ENCODE peak calls at places on chromosomes 2 and 18, in four cellular contexts. Z, M, A and W are unnamed samples.

GRCh38 chr18:69948919-69949537 is 1.4 kb upstream of the CD226 start:
- DNase-seq in Z (peak; percentile 71), A (no peak), M (peak; percentile 26), W (peak; percentile 93)

GRCh38 chr2:10835052-10835970 is 22.7 kb upstream of the PDIA6 start:
- DNase-seq in A (peak; percentile 73), Z (no peak), M (no peak), W (no peak)

GRCh38 chr2:218332288-218332687 is 24.4 kb upstream of the CATIP start:
- DNase-seq in M (no peak), Z (no peak), A (no peak), W (no peak)

GRCh38 chr18:55964171-55964570 is 376.2 kb upstream of the TCF4 start:
- DNase-seq in M (no peak), Z (no peak), A (no peak), W (no peak)

GRCh38 chr18:45503988-45504387 is 111.3 kb upstream of the SLC14A2 start:
- DNase-seq in Z (no peak), A (no peak), M (no peak), W (no peak)

GRCh38 chr18:9738266-9738969 is 30.3 kb downstream of the RAB31 start:
- DNase-seq in M (no peak), Z (no peak), A (no peak), W (no peak)

GRCh38 chr2:240293865-240294461 is 141.5 kb upstream of the GPC1 start:
- DNase-seq in Z (no peak), M (no peak), A (no peak), W (no peak)

GRCh38 chr2:136247204-136247990 is 129.4 kb upstream of the CXCR4 start:
- DNase-seq in A (no peak), Z (peak; percentile 80), M (no peak), W (no peak)

GRCh38 chr18:11767935-11768334 is 78.9 kb downstream of the GNAL start:
- DNase-seq in A (no peak), M (no peak), Z (no peak), W (no peak)

GRCh38 chr18:35646449-35646848 is 64.9 kb downstream of the GALNT1 start:
- DNase-seq in M (no peak), Z (no peak), A (no peak), W (no peak)

GRCh38 chr2:169106125-169106524 is 36.8 kb downstream of the DHRS9 start:
- DNase-seq in Z (no peak), A (no peak), M (no peak), W (no peak)

GRCh38 chr2:227627769-227628168 is 10.5 kb downstream of the SCYGR4 start:
- DNase-seq in A (no peak), Z (no peak), M (no peak), W (peak; percentile 29)

GRCh38 chr2:240182001-240182400 is 41.5 kb upstream of the OTOS start:
- DNase-seq in M (no peak), A (no peak), Z (no peak), W (no peak)

GRCh38 chr2:154133823-154134222 is 262.1 kb downstream of the GALNT13 start:
- DNase-seq in Z (peak; percentile 68), M (no peak), A (no peak), W (no peak)

GRCh38 chr2:175025946-175026345 is 20.8 kb upstream of the CHN1 start:
- DNase-seq in A (no peak), Z (peak; percentile 60), M (no peak), W (no peak)

GRCh38 chr18:60555629-60556028 is 183.1 kb upstream of the MC4R start:
- DNase-seq in Z (no peak), A (no peak), M (no peak), W (no peak)

GRCh38 chr2:232351686-232352510 is 26.7 kb upstream of the ALPP start:
- DNase-seq in M (no peak), Z (no peak), A (no peak), W (no peak)

GRCh38 chr2:19021100-19021476 is 337.3 kb downstream of the OSR1 start:
- DNase-seq in M (no peak), Z (peak; percentile 92), A (peak; percentile 7), W (no peak)

GRCh38 chr18:50128506-50129271 is 66.3 kb downstream of the MYO5B start:
- DNase-seq in A (no peak), Z (no peak), M (no peak), W (no peak)

GRCh38 chr2:36058953-36059352 is 296.6 kb upstream of the CRIM1 start:
- DNase-seq in Z (no peak), M (no peak), A (no peak), W (no peak)

GRCh38 chr2:40760071-40760666 is 308.3 kb upstream of the SLC8A1 start:
- DNase-seq in M (no peak), A (peak; percentile 6), Z (peak; percentile 63), W (no peak)
- TF ChIP-seq CTCF in M (peak; percentile 48), A (peak; percentile 24), Z (peak; percentile 88), W (peak; percentile 69)

DNA sequence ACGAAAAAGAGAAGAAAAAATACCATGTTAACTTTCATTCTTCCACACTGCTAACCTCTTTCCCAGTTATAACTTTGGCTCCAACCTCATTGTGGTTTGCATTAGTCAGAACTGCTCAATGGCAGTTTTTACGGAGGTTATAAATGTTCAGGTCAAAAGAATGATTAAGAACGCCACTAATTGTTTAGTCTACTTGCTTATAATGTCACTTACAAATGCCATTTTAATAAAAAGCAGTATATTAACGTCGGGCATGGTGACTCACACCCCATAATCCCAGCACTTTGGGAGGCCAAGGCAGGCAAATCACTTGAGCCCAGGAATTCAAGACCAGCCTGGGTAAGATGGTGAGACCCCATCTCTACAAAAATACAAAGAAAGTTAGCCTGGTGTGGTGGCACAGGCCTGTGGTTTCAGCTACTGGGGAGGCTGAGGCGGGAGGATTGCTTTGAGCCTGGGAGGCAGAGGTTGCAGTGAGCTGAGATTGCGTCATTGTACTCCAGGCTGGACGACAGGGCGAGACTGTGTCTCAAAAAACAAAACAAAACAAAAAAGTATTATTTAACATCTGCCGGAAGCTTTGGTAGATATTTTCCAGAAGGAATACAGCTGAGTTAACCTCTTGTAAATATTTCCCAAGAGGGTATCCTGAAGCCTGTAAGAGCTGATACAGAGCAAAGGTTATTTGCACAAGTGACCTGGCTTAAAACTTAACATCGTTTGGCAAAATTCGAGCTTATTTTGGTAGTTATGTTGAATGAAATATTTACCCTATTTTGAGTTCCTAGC is 5.1 kb downstream of the AGPS start:
- DNase-seq in A (no peak), Z (peak; percentile 92), M (no peak), W (no peak)
- H3K4me3 ChIP-seq in A (no peak overlapping the region), Z (no peak overlapping the region), M (no peak overlapping the region), W (no peak overlapping the region)

DNA sequence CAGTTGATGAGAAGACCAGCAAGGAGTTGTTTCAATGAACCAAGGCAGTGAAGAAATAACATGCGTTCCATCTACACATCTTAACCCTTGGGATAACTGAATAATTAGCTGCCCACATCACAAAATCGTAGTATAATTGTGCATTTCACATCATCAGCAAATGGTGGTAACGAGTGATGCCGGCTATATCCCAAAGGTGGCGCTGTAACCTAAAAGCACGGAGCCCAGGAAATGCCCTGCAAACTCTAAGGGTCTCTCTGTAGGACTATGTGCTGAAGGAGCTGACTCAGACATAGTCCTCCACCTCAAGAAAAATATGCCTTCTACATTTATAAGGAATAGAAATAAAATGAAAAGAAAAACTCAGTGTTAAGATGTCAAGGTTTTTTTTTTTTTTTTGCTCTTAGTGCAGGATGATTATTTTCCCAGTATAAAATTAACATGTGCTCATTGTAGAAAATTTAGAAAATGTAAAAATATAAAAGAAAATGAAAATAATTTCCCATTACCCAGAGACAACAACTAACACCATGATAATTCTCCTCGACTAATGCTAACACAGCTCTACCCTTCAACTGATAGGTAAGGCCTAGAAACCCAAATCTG is 23.1 kb upstream of the DSG3 start:
- DNase-seq in M (no peak), A (peak; percentile 64), Z (peak; percentile 12), W (no peak)
- TF ChIP-seq CTCF in M (no peak), A (peak; percentile 79), Z (peak; percentile 54), W (peak; percentile 84)

GRCh38 chr2:191845248-191845715 is 1.6 kb downstream of the CAVIN2 start:
- DNase-seq in A (no peak), M (no peak), Z (peak; percentile 51), W (no peak)

GRCh38 chr2:191846787-191847620 is at the start of gene CAVIN2:
- DNase-seq in Z (peak; percentile 90), A (no peak), M (no peak), W (no peak)

GRCh38 chr2:191847764-191848163 is 876 bp upstream of the CAVIN2 start:
- DNase-seq in M (no peak), A (no peak), Z (no peak), W (no peak)

GRCh38 chr2:191845876-191846786 is 757 bp downstream of the CAVIN2 start:
- DNase-seq in A (no peak), M (no peak), Z (no peak), W (no peak)

DNA sequence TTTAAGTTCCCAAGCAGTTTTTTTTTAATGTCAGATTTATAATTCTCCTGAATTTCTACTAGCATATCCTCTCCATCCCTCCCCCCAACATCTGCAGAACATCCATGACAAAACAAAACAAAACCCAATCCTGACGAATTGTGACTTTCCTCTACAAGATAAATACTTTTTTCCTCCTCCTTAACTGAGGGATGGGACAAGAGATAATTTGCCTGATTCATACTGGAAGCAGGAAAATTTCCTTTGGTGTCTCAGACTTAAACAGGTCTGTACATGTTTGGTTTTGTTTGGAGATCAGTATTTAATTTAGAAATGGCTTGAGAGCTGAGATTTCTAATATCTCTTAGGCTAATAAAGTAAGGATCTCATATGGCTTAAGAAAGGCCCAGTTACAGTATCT is 2.2 kb downstream of the CAVIN2 start:
- DNase-seq in Z (peak; percentile 34), A (no peak), M (no peak), W (no peak)
- H3K4me3 ChIP-seq in Z (peak overlapping the region; percentile 77), A (no peak overlapping the region), M (peak overlapping the region; percentile 64), W (no peak overlapping the region)

DNA sequence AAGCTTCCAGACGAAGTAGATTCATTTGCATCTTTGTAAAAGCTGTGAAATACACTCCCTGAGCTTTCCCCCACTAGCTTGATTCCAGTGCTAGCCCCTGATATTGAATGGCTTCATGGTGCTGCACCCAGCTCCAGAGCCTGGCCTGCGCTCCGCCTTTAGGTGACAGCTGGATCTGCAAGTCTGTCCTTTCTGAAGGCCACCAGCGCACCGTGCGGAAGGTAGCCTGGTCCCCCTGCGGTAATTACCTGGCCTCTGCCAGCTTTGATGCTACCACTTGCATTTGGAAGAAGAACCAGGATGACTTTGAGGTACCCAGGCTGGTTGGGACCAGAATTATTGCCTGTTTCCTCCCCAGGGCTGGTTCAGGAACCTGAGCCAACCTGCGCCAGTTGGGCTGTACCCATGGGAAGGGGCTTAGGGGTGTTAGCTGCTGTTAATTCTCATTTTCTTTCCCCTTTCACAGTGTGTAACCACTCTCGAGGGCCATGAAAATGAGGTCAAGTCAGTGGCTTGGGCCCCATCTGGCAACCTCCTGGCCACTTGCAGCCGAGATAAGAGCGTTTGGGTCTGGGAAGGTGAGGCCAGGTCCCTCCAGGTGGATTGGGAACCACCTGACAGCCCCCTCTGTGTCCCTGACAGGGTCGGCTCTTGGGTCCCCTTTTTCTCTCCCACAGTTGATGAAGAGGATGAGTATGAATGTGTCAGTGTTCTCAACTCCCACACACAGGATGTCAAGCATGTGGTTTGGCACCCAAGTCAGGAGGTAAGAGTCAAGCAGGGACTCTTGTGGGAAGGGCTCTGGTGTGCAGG is 1.3 kb downstream of the CIAO1 start:
- DNase-seq in M (no peak), A (peak; percentile 39), Z (peak; percentile 31), W (no peak)
- TF ChIP-seq CTCF in M (no peak), A (peak; percentile 43), Z (peak; percentile 43), W (peak; percentile 64)

GRCh38 chr2:66581461-66582363 is 146.8 kb downstream of the MEIS1 start:
- DNase-seq in M (no peak), A (no peak), Z (peak; percentile 64), W (no peak)

GRCh38 chr2:66578853-66579158 is 143.9 kb downstream of the MEIS1 start:
- DNase-seq in M (no peak), Z (peak; percentile 52), A (no peak), W (no peak)

GRCh38 chr2:66579494-66579893 is 144.6 kb downstream of the MEIS1 start:
- DNase-seq in A (no peak), Z (no peak), M (no peak), W (no peak)

GRCh38 chr2:66582364-66582974 is 147.5 kb downstream of the MEIS1 start:
- DNase-seq in A (no peak), Z (no peak), M (no peak), W (no peak)

GRCh38 chr2:66580343-66580954 is 145.5 kb downstream of the MEIS1 start:
- DNase-seq in Z (peak; percentile 59), A (no peak), M (no peak), W (no peak)
- H3K4me3 ChIP-seq in Z (peak overlapping the region; percentile 64), A (no peak overlapping the region), M (peak overlapping the region; percentile 71), W (no peak overlapping the region)